ENCODE peak calls at places on chromosomes 6 and 20, in four cellular contexts. J is stimulated activated CD4-positive, alpha-beta T cell treated with anti-CD3 and anti-CD28 coated beads, Interleukin-2, amount 100 ng/mL, for 24 hours; I is prostate gland; Q is HL-60. T is an unnamed sample.

GRCh38 chr6:44558315-44559227 is 171.1 kb downstream of the CDC5L start:
- DNase-seq in J (no peak), I (peak; percentile 23), Q (no peak), T (no peak)

GRCh38 chr6:17193376-17193775 is 87.8 kb upstream of the RBM24 start:
- DNase-seq in J (no peak), I (no peak), Q (no peak), T (no peak)

GRCh38 chr6:73290435-73290834 is 27.4 kb upstream of the KHDC1 start:
- DNase-seq in J (no peak), I (no peak), Q (no peak), T (peak; percentile 41)

GRCh38 chr20:6000851-6001250 is 50.4 kb downstream of the MCM8 start:
- DNase-seq in J (no peak), I (no peak), Q (no peak), T (no peak)

GRCh38 chr6:112503210-112503609 is 156.1 kb downstream of the RFPL4B start:
- DNase-seq in J (no peak), I (no peak), Q (no peak), T (no peak)

GRCh38 chr20:51172558-51173428 is 149.9 kb upstream of the KCNG1 start:
- DNase-seq in J (no peak), I (no peak), Q (no peak), T (no peak)

GRCh38 chr6:40963019-40963418 is 76.0 kb downstream of the UNC5CL start:
- DNase-seq in J (no peak), I (no peak), Q (no peak), T (peak; percentile 23)

GRCh38 chr20:53736757-53737403 is 143.2 kb upstream of the ZNF217 start:
- DNase-seq in J (no peak), I (no peak), Q (peak; percentile 30), T (peak; percentile 41)

GRCh38 chr6:2733736-2734480 is 16.8 kb downstream of the MYLK4 start:
- DNase-seq in J (no peak), I (no peak), Q (no peak), T (no peak)

GRCh38 chr6:151313060-151313459 is 73.3 kb downstream of the AKAP12 start:
- DNase-seq in J (no peak), I (no peak), Q (no peak), T (no peak)

GRCh38 chr6:107411161-107411560 is 48.2 kb downstream of the PDSS2 start:
- DNase-seq in J (no peak), I (no peak), Q (no peak), T (no peak)

GRCh38 chr6:53048431-53049195 is 16.6 kb upstream of the FBXO9 start:
- DNase-seq in J (no peak), I (no peak), Q (no peak), T (peak; percentile 68)

GRCh38 chr20:58553166-58553696 is 38.0 kb upstream of the APCDD1L start:
- DNase-seq in J (no peak), I (no peak), Q (no peak), T (no peak)

GRCh38 chr6:158817298-158818007 is 1.7 kb downstream of the EZR start:
- DNase-seq in J (peak; percentile 36), I (peak; percentile 68), Q (no peak), T (peak; percentile 49)

GRCh38 chr20:48738399-48739304 is 89.1 kb downstream of the PREX1 start:
- DNase-seq in J (peak; percentile 70), I (no peak), Q (no peak), T (no peak)

GRCh38 chr20:31845300-31845863 is at the start of gene FOXS1:
- DNase-seq in J (no peak), I (no peak), Q (no peak), T (no peak)

GRCh38 chr6:42007286-42007685 is 43.0 kb upstream of the TAF8 start:
- DNase-seq in J (no peak), I (no peak), Q (no peak), T (no peak)

GRCh38 chr6:159871911-159872310 is 18.9 kb upstream of the MAS1 start:
- DNase-seq in J (peak; percentile 25), I (no peak), Q (no peak), T (peak; percentile 9)

GRCh38 chr20:1809121-1809520 is 86.1 kb upstream of the SIRPA start:
- DNase-seq in J (no peak), I (no peak), Q (no peak), T (peak; percentile 95)

T was measured in epithelial cell of esophagus.